ENCODE peak calls at places on chromosomes 2 and 18, in nine cellular contexts. One of them, this sample, is unnamed.

GRCh38 chr2:20992201-20992711 is 51.6 kb downstream of the APOB start:
- DNase-seq in nucleus accumbens: no peak
- DNase-seq in stimulated activated CD4-positive, alpha-beta T cell treated with anti-CD3 and anti-CD28 coated beads, Interleukin-1b, Interleukin-23, amount 100 ng/mL, for 1 hour: no peak
- DNase-seq in fibroblast of lung: no peak
- DNase-seq in KBM-7: no peak
- DNase-seq in activated CD8-positive, alpha-beta T cell treated with anti-CD3 and anti-CD28 coated beads for 36 hours: no peak
- DNase-seq in HT1080: peak
- DNase-seq in H1: peak
- DNase-seq in NCI-H345: no peak
- DNase-seq in this sample: peak

GRCh38 chr18:24543408-24544140 is 83.1 kb downstream of the HRH4 start:
- DNase-seq in stimulated activated CD4-positive, alpha-beta T cell treated with anti-CD3 and anti-CD28 coated beads, Interleukin-1b, Interleukin-23, amount 100 ng/mL, for 1 hour: no peak
- DNase-seq in fibroblast of lung: no peak
- DNase-seq in HT1080: no peak
- DNase-seq in nucleus accumbens: no peak
- DNase-seq in H1: no peak
- DNase-seq in NCI-H345: no peak
- DNase-seq in KBM-7: no peak
- DNase-seq in activated CD8-positive, alpha-beta T cell treated with anti-CD3 and anti-CD28 coated beads for 36 hours: no peak
- DNase-seq in this sample: no peak

GRCh38 chr2:232418466-232419244 is 12.0 kb downstream of the ALPG start:
- DNase-seq in HT1080: no peak
- DNase-seq in stimulated activated CD4-positive, alpha-beta T cell treated with anti-CD3 and anti-CD28 coated beads, Interleukin-1b, Interleukin-23, amount 100 ng/mL, for 1 hour: no peak
- DNase-seq in NCI-H345: no peak
- DNase-seq in fibroblast of lung: peak
- DNase-seq in KBM-7: peak
- DNase-seq in H1: no peak
- DNase-seq in activated CD8-positive, alpha-beta T cell treated with anti-CD3 and anti-CD28 coated beads for 36 hours: peak
- DNase-seq in nucleus accumbens: no peak
- DNase-seq in this sample: peak

GRCh38 chr2:198444800-198445287 is 640.5 kb downstream of the PLCL1 start:
- DNase-seq in stimulated activated CD4-positive, alpha-beta T cell treated with anti-CD3 and anti-CD28 coated beads, Interleukin-1b, Interleukin-23, amount 100 ng/mL, for 1 hour: no peak
- DNase-seq in HT1080: no peak
- DNase-seq in NCI-H345: no peak
- DNase-seq in nucleus accumbens: no peak
- DNase-seq in activated CD8-positive, alpha-beta T cell treated with anti-CD3 and anti-CD28 coated beads for 36 hours: no peak
- DNase-seq in fibroblast of lung: no peak
- DNase-seq in H1: no peak
- DNase-seq in KBM-7: no peak
- DNase-seq in this sample: no peak

GRCh38 chr18:3667255-3668137 is 217.5 kb downstream of the TGIF1 start:
- DNase-seq in H1: no peak
- DNase-seq in KBM-7: no peak
- DNase-seq in nucleus accumbens: no peak
- DNase-seq in activated CD8-positive, alpha-beta T cell treated with anti-CD3 and anti-CD28 coated beads for 36 hours: no peak
- DNase-seq in NCI-H345: peak
- DNase-seq in stimulated activated CD4-positive, alpha-beta T cell treated with anti-CD3 and anti-CD28 coated beads, Interleukin-1b, Interleukin-23, amount 100 ng/mL, for 1 hour: no peak
- DNase-seq in fibroblast of lung: no peak
- DNase-seq in HT1080: no peak
- DNase-seq in this sample: no peak

GRCh38 chr2:179071810-179072355 is 21.9 kb upstream of the CCDC141 start:
- DNase-seq in KBM-7: no peak
- DNase-seq in HT1080: no peak
- DNase-seq in H1: no peak
- DNase-seq in activated CD8-positive, alpha-beta T cell treated with anti-CD3 and anti-CD28 coated beads for 36 hours: no peak
- DNase-seq in fibroblast of lung: no peak
- DNase-seq in stimulated activated CD4-positive, alpha-beta T cell treated with anti-CD3 and anti-CD28 coated beads, Interleukin-1b, Interleukin-23, amount 100 ng/mL, for 1 hour: no peak
- DNase-seq in nucleus accumbens: no peak
- DNase-seq in NCI-H345: no peak
- DNase-seq in this sample: no peak

GRCh38 chr2:149538138-149538833 is 49.3 kb downstream of the MMADHC start:
- DNase-seq in stimulated activated CD4-positive, alpha-beta T cell treated with anti-CD3 and anti-CD28 coated beads, Interleukin-1b, Interleukin-23, amount 100 ng/mL, for 1 hour: no peak
- DNase-seq in nucleus accumbens: no peak
- DNase-seq in activated CD8-positive, alpha-beta T cell treated with anti-CD3 and anti-CD28 coated beads for 36 hours: no peak
- DNase-seq in NCI-H345: no peak
- DNase-seq in H1: no peak
- DNase-seq in fibroblast of lung: no peak
- DNase-seq in HT1080: peak
- DNase-seq in KBM-7: no peak
- DNase-seq in this sample: no peak

GRCh38 chr2:60336442-60337141 is 216.9 kb downstream of the BCL11A start:
- DNase-seq in activated CD8-positive, alpha-beta T cell treated with anti-CD3 and anti-CD28 coated beads for 36 hours: no peak
- DNase-seq in NCI-H345: no peak
- DNase-seq in nucleus accumbens: no peak
- DNase-seq in HT1080: no peak
- DNase-seq in KBM-7: no peak
- DNase-seq in stimulated activated CD4-positive, alpha-beta T cell treated with anti-CD3 and anti-CD28 coated beads, Interleukin-1b, Interleukin-23, amount 100 ng/mL, for 1 hour: no peak
- DNase-seq in H1: no peak
- DNase-seq in fibroblast of lung: no peak
- DNase-seq in this sample: no peak

GRCh38 chr2:78417355-78417754 is 608.1 kb upstream of the REG3G start:
- DNase-seq in stimulated activated CD4-positive, alpha-beta T cell treated with anti-CD3 and anti-CD28 coated beads, Interleukin-1b, Interleukin-23, amount 100 ng/mL, for 1 hour: no peak
- DNase-seq in nucleus accumbens: no peak
- DNase-seq in KBM-7: no peak
- DNase-seq in HT1080: no peak
- DNase-seq in H1: no peak
- DNase-seq in fibroblast of lung: no peak
- DNase-seq in NCI-H345: no peak
- DNase-seq in activated CD8-positive, alpha-beta T cell treated with anti-CD3 and anti-CD28 coated beads for 36 hours: no peak
- DNase-seq in this sample: no peak

GRCh38 chr2:202017940-202018339 is 15.7 kb upstream of the FZD7 start:
- DNase-seq in fibroblast of lung: peak
- DNase-seq in stimulated activated CD4-positive, alpha-beta T cell treated with anti-CD3 and anti-CD28 coated beads, Interleukin-1b, Interleukin-23, amount 100 ng/mL, for 1 hour: no peak
- DNase-seq in H1: no peak
- DNase-seq in KBM-7: no peak
- DNase-seq in activated CD8-positive, alpha-beta T cell treated with anti-CD3 and anti-CD28 coated beads for 36 hours: no peak
- DNase-seq in nucleus accumbens: no peak
- DNase-seq in HT1080: no peak
- DNase-seq in NCI-H345: no peak
- DNase-seq in this sample: no peak

GRCh38 chr2:28469304-28469703 is 26.6 kb upstream of the PLB1 start:
- DNase-seq in nucleus accumbens: no peak
- DNase-seq in stimulated activated CD4-positive, alpha-beta T cell treated with anti-CD3 and anti-CD28 coated beads, Interleukin-1b, Interleukin-23, amount 100 ng/mL, for 1 hour: no peak
- DNase-seq in H1: no peak
- DNase-seq in fibroblast of lung: peak
- DNase-seq in KBM-7: no peak
- DNase-seq in HT1080: peak
- DNase-seq in activated CD8-positive, alpha-beta T cell treated with anti-CD3 and anti-CD28 coated beads for 36 hours: no peak
- DNase-seq in NCI-H345: no peak
- DNase-seq in this sample: peak

GRCh38 chr2:237405006-237405559 is 8.9 kb downstream of the COL6A3 start:
- DNase-seq in activated CD8-positive, alpha-beta T cell treated with anti-CD3 and anti-CD28 coated beads for 36 hours: no peak
- DNase-seq in fibroblast of lung: no peak
- DNase-seq in KBM-7: no peak
- DNase-seq in H1: no peak
- DNase-seq in stimulated activated CD4-positive, alpha-beta T cell treated with anti-CD3 and anti-CD28 coated beads, Interleukin-1b, Interleukin-23, amount 100 ng/mL, for 1 hour: no peak
- DNase-seq in HT1080: no peak
- DNase-seq in nucleus accumbens: no peak
- DNase-seq in NCI-H345: no peak
- DNase-seq in this sample: no peak

GRCh38 chr2:167670588-167670987 is 576.8 kb downstream of the STK39 start:
- DNase-seq in activated CD8-positive, alpha-beta T cell treated with anti-CD3 and anti-CD28 coated beads for 36 hours: no peak
- DNase-seq in HT1080: no peak
- DNase-seq in H1: no peak
- DNase-seq in nucleus accumbens: no peak
- DNase-seq in stimulated activated CD4-positive, alpha-beta T cell treated with anti-CD3 and anti-CD28 coated beads, Interleukin-1b, Interleukin-23, amount 100 ng/mL, for 1 hour: no peak
- DNase-seq in KBM-7: no peak
- DNase-seq in fibroblast of lung: no peak
- DNase-seq in NCI-H345: no peak
- DNase-seq in this sample: no peak

This sample was measured in AG20443.